ENCODE peak calls at places on chromosome 13, in seven cellular contexts. One of them, this sample, is unnamed. For H3K4me1, the result is how much of the 10 kb centered on the place peaks cover.

GRCh38 chr13:63497601-63498000 is 2082.0 kb upstream of the PCDH20 start:
- DNase-seq in colonic mucosa: no peak
- DNase-seq in PC-3: no peak
- DNase-seq in endodermal cell: no peak
- DNase-seq in DND-41: no peak
- DNase-seq in neuronal stem cell: no peak
- DNase-seq in H1: no peak
- DNase-seq in this sample: no peak

GRCh38 chr13:25988655-25989054 is 63.2 kb downstream of the SHISA2 start:
- DNase-seq in colonic mucosa: no peak
- DNase-seq in PC-3: peak
- DNase-seq in endodermal cell: no peak
- DNase-seq in DND-41: no peak
- DNase-seq in neuronal stem cell: no peak
- DNase-seq in H1: no peak
- DNase-seq in this sample: no peak

GRCh38 chr13:27797228-27797624 is 4.9 kb downstream of the GSX1 start:
- DNase-seq in colonic mucosa: no peak
- DNase-seq in PC-3: peak
- DNase-seq in endodermal cell: peak
- DNase-seq in DND-41: no peak
- DNase-seq in neuronal stem cell: peak
- DNase-seq in H1: peak
- DNase-seq in this sample: no peak

GRCh38 chr13:59531571-59532091 is 632.1 kb downstream of the DIAPH3 start:
- DNase-seq in colonic mucosa: peak
- DNase-seq in PC-3: peak
- DNase-seq in endodermal cell: peak
- DNase-seq in DND-41: peak
- DNase-seq in neuronal stem cell: no peak
- DNase-seq in H1: peak
- DNase-seq in this sample: no peak

GRCh38 chr13:43368003-43368402 is 344.6 kb downstream of the DNAJC15 start:
- DNase-seq in colonic mucosa: no peak
- DNase-seq in PC-3: no peak
- DNase-seq in endodermal cell: no peak
- DNase-seq in DND-41: no peak
- DNase-seq in neuronal stem cell: no peak
- DNase-seq in H1: no peak
- DNase-seq in this sample: peak

GRCh38 chr13:106349080-106349841 is 186.2 kb downstream of the EFNB2 start:
- DNase-seq in colonic mucosa: peak
- DNase-seq in PC-3: peak
- DNase-seq in endodermal cell: peak
- DNase-seq in DND-41: no peak
- DNase-seq in neuronal stem cell: peak
- DNase-seq in H1: peak
- DNase-seq in this sample: no peak

GRCh38 chr13:26473571-26474230 is 83.8 kb upstream of the WASF3 start:
- DNase-seq in colonic mucosa: no peak
- DNase-seq in PC-3: no peak
- DNase-seq in endodermal cell: peak
- DNase-seq in DND-41: no peak
- DNase-seq in neuronal stem cell: no peak
- DNase-seq in H1: peak
- DNase-seq in this sample: no peak

GRCh38 chr13:30898721-30899188 is 7.3 kb upstream of the MEDAG start:
- DNase-seq in colonic mucosa: no peak
- DNase-seq in PC-3: peak
- DNase-seq in endodermal cell: no peak
- DNase-seq in DND-41: no peak
- DNase-seq in neuronal stem cell: no peak
- DNase-seq in H1: no peak
- DNase-seq in this sample: no peak

GRCh38 chr13:93320942-93321341 is 94.3 kb downstream of the GPC6 start:
- DNase-seq in colonic mucosa: no peak
- DNase-seq in PC-3: no peak
- DNase-seq in endodermal cell: no peak
- DNase-seq in DND-41: no peak
- DNase-seq in neuronal stem cell: no peak
- DNase-seq in H1: no peak
- DNase-seq in this sample: no peak

GRCh38 chr13:109151255-109151654 is 521.8 kb downstream of the MYO16 start:
- DNase-seq in colonic mucosa: no peak
- DNase-seq in PC-3: peak
- DNase-seq in endodermal cell: no peak
- DNase-seq in DND-41: no peak
- DNase-seq in neuronal stem cell: no peak
- DNase-seq in H1: no peak
- DNase-seq in this sample: no peak

GRCh38 chr13:91381371-91381770 is 17.1 kb upstream of the GPC5 start:
- DNase-seq in colonic mucosa: no peak
- DNase-seq in PC-3: peak
- DNase-seq in endodermal cell: no peak
- DNase-seq in DND-41: no peak
- DNase-seq in neuronal stem cell: no peak
- DNase-seq in H1: no peak
- DNase-seq in this sample: peak

GRCh38 chr13:50081106-50081898 is 66.1 kb downstream of the KCNRG start:
- DNase-seq in colonic mucosa: peak
- DNase-seq in PC-3: no peak
- DNase-seq in endodermal cell: peak
- DNase-seq in DND-41: peak
- DNase-seq in neuronal stem cell: no peak
- DNase-seq in H1: peak
- DNase-seq in this sample: peak

GRCh38 chr13:46062190-46062589 is 9.6 kb upstream of the ZC3H13 start:
- DNase-seq in colonic mucosa: no peak
- DNase-seq in PC-3: peak
- DNase-seq in endodermal cell: no peak
- DNase-seq in DND-41: no peak
- DNase-seq in neuronal stem cell: no peak
- DNase-seq in H1: no peak
- DNase-seq in this sample: no peak

GRCh38 chr13:28357247-28357825 is 137.6 kb downstream of the FLT1 start:
- DNase-seq in colonic mucosa: no peak
- DNase-seq in PC-3: peak
- DNase-seq in endodermal cell: peak
- DNase-seq in DND-41: no peak
- DNase-seq in neuronal stem cell: no peak
- DNase-seq in H1: no peak
- DNase-seq in this sample: no peak

GRCh38 chr13:43444085-43444484 is 342.7 kb downstream of the ENOX1 start:
- DNase-seq in colonic mucosa: no peak
- DNase-seq in PC-3: no peak
- DNase-seq in endodermal cell: no peak
- DNase-seq in DND-41: no peak
- DNase-seq in neuronal stem cell: no peak
- DNase-seq in H1: no peak
- DNase-seq in this sample: no peak

GRCh38 chr13:100922599-100922998 is 248.0 kb upstream of the TMTC4 start:
- DNase-seq in colonic mucosa: no peak
- DNase-seq in PC-3: no peak
- DNase-seq in endodermal cell: no peak
- DNase-seq in DND-41: no peak
- DNase-seq in neuronal stem cell: no peak
- DNase-seq in H1: no peak
- DNase-seq in this sample: no peak

GRCh38 chr13:35143123-35143522 is 201.1 kb downstream of the NBEA start:
- DNase-seq in colonic mucosa: no peak
- DNase-seq in PC-3: no peak
- DNase-seq in endodermal cell: no peak
- DNase-seq in DND-41: no peak
- DNase-seq in neuronal stem cell: no peak
- DNase-seq in H1: no peak
- DNase-seq in this sample: no peak

GRCh38 chr13:36089130-36089529 is 42.1 kb downstream of the DCLK1 start:
- DNase-seq in colonic mucosa: no peak
- DNase-seq in PC-3: no peak
- DNase-seq in endodermal cell: no peak
- DNase-seq in DND-41: no peak
- DNase-seq in neuronal stem cell: no peak
- DNase-seq in H1: no peak
- DNase-seq in this sample: no peak

GRCh38 chr13:102197193-102197592 is 204.7 kb downstream of the FGF14 start:
- DNase-seq in colonic mucosa: no peak
- DNase-seq in PC-3: peak
- DNase-seq in endodermal cell: peak
- DNase-seq in DND-41: no peak
- DNase-seq in neuronal stem cell: no peak
- DNase-seq in H1: no peak
- DNase-seq in this sample: no peak

GRCh38 chr13:36344886-36345437 is 1.2 kb downstream of the SPART start:
- DNase-seq in colonic mucosa: no peak
- DNase-seq in PC-3: no peak
- DNase-seq in endodermal cell: peak
- DNase-seq in DND-41: no peak
- DNase-seq in neuronal stem cell: no peak
- DNase-seq in H1: no peak
- DNase-seq in this sample: no peak

GRCh38 chr13:60727140-60727539 is 330.1 kb downstream of the TDRD3 start:
- DNase-seq in colonic mucosa: no peak
- DNase-seq in PC-3: no peak
- DNase-seq in endodermal cell: no peak
- DNase-seq in DND-41: no peak
- DNase-seq in neuronal stem cell: no peak
- DNase-seq in H1: no peak
- DNase-seq in this sample: peak

GRCh38 chr13:19864018-19864338 is 529 bp upstream of the ZMYM5 start:
- DNase-seq in colonic mucosa: peak
- DNase-seq in PC-3: no peak
- DNase-seq in endodermal cell: no peak
- DNase-seq in DND-41: no peak
- DNase-seq in neuronal stem cell: peak
- DNase-seq in H1: no peak
- DNase-seq in this sample: peak

GRCh38 chr13:74272826-74273225 is 138.6 kb upstream of the KLF12 start:
- DNase-seq in colonic mucosa: no peak
- DNase-seq in PC-3: no peak
- DNase-seq in endodermal cell: no peak
- DNase-seq in DND-41: no peak
- DNase-seq in neuronal stem cell: no peak
- DNase-seq in H1: no peak
- DNase-seq in this sample: no peak

GRCh38 chr13:23673354-23673753 is 103.1 kb downstream of the TNFRSF19 start:
- DNase-seq in colonic mucosa: no peak
- DNase-seq in PC-3: peak
- DNase-seq in endodermal cell: no peak
- DNase-seq in DND-41: no peak
- DNase-seq in neuronal stem cell: no peak
- DNase-seq in H1: no peak
- DNase-seq in this sample: no peak

GRCh38 chr13:26727633-26728032 is 33.0 kb downstream of the GPR12 start:
- DNase-seq in colonic mucosa: no peak
- DNase-seq in PC-3: peak
- DNase-seq in endodermal cell: no peak
- DNase-seq in DND-41: no peak
- DNase-seq in neuronal stem cell: no peak
- DNase-seq in H1: no peak
- DNase-seq in this sample: no peak

GRCh38 chr13:102395939-102396338 is 5.9 kb downstream of the FGF14 start:
- DNase-seq in colonic mucosa: no peak
- DNase-seq in PC-3: no peak
- DNase-seq in endodermal cell: no peak
- DNase-seq in DND-41: no peak
- DNase-seq in neuronal stem cell: no peak
- DNase-seq in H1: no peak
- DNase-seq in this sample: no peak

GRCh38 chr13:50636007-50636704 is 207.3 kb downstream of the DLEU7 start:
- DNase-seq in colonic mucosa: no peak
- DNase-seq in PC-3: no peak
- DNase-seq in endodermal cell: peak
- DNase-seq in DND-41: no peak
- DNase-seq in neuronal stem cell: peak
- DNase-seq in H1: peak
- DNase-seq in this sample: no peak

GRCh38 chr13:44812818-44813217 is 176.5 kb downstream of the NUFIP1 start:
- DNase-seq in colonic mucosa: no peak
- DNase-seq in PC-3: no peak
- DNase-seq in endodermal cell: peak
- DNase-seq in DND-41: no peak
- DNase-seq in neuronal stem cell: no peak
- DNase-seq in H1: no peak
- DNase-seq in this sample: no peak

GRCh38 chr13:49436890-49437289 is 7.0 kb downstream of the CAB39L start:
- DNase-seq in colonic mucosa: no peak
- DNase-seq in PC-3: peak
- DNase-seq in endodermal cell: no peak
- DNase-seq in DND-41: no peak
- DNase-seq in neuronal stem cell: no peak
- DNase-seq in H1: no peak
- DNase-seq in this sample: no peak

GRCh38 chr13:52851153-52851962 is 2.9 kb upstream of the PCDH8 start:
- DNase-seq in colonic mucosa: peak
- DNase-seq in PC-3: no peak
- DNase-seq in endodermal cell: peak
- DNase-seq in DND-41: no peak
- DNase-seq in neuronal stem cell: peak
- DNase-seq in H1: peak
- DNase-seq in this sample: peak

GRCh38 chr13:78593652-78594494 is 9.5 kb downstream of the POU4F1 start:
- DNase-seq in colonic mucosa: no peak
- DNase-seq in PC-3: no peak
- DNase-seq in endodermal cell: peak
- DNase-seq in DND-41: no peak
- DNase-seq in neuronal stem cell: peak
- DNase-seq in H1: peak
- DNase-seq in this sample: no peak
- H3K9ac ChIP-seq in colonic mucosa: no peak
- H3K9ac ChIP-seq in PC-3: no peak
- H3K9ac ChIP-seq in endodermal cell: no peak
- H3K9ac ChIP-seq in DND-41: no peak
- H3K9ac ChIP-seq in neuronal stem cell: no peak
- H3K9ac ChIP-seq in H1: no peak
- H3K9ac ChIP-seq in this sample: no peak

GRCh38 chr13:38013676-38014075 is 144.1 kb upstream of the TRPC4 start:
- DNase-seq in colonic mucosa: no peak
- DNase-seq in PC-3: no peak
- DNase-seq in endodermal cell: no peak
- DNase-seq in DND-41: peak
- DNase-seq in neuronal stem cell: no peak
- DNase-seq in H1: no peak
- DNase-seq in this sample: no peak
- H3K4me1 ChIP-seq in colonic mucosa: under half
- H3K4me1 ChIP-seq in PC-3: under half
- H3K4me1 ChIP-seq in endodermal cell: under half
- H3K4me1 ChIP-seq in DND-41: under half
- H3K4me1 ChIP-seq in neuronal stem cell: under half
- H3K4me1 ChIP-seq in H1: under half
- H3K4me1 ChIP-seq in this sample: under half

GRCh38 chr13:33185853-33186252 is 99.7 kb downstream of the STARD13 start:
- DNase-seq in colonic mucosa: no peak
- DNase-seq in PC-3: no peak
- DNase-seq in endodermal cell: peak
- DNase-seq in DND-41: no peak
- DNase-seq in neuronal stem cell: no peak
- DNase-seq in H1: no peak
- DNase-seq in this sample: no peak
- H3K27ac ChIP-seq in colonic mucosa: no peak
- H3K27ac ChIP-seq in PC-3: no peak
- H3K27ac ChIP-seq in endodermal cell: no peak
- H3K27ac ChIP-seq in DND-41: no peak
- H3K27ac ChIP-seq in neuronal stem cell: no peak
- H3K27ac ChIP-seq in H1: no peak
- H3K27ac ChIP-seq in this sample: no peak

GRCh38 chr13:113010510-113010865 is 41.5 kb downstream of the MCF2L start:
- DNase-seq in colonic mucosa: no peak
- DNase-seq in PC-3: no peak
- DNase-seq in endodermal cell: no peak
- DNase-seq in DND-41: no peak
- DNase-seq in neuronal stem cell: no peak
- DNase-seq in H1: no peak
- DNase-seq in this sample: no peak
- H3K9ac ChIP-seq in colonic mucosa: no peak
- H3K9ac ChIP-seq in PC-3: no peak
- H3K9ac ChIP-seq in endodermal cell: no peak
- H3K9ac ChIP-seq in DND-41: no peak
- H3K9ac ChIP-seq in neuronal stem cell: no peak
- H3K9ac ChIP-seq in H1: no peak
- H3K9ac ChIP-seq in this sample: no peak

This sample was measured in MM.1S.